ENCODE peak calls at places on chromosomes 2 and 18, in six cellular contexts. One of them, this sample, is unnamed.
A peak's percentile ranks its signal among the peaks of the same experiment; 100 is the strongest.

GRCh38 chr18:40159141-40160017 is 1795.7 kb upstream of the PIK3C3 start:
- DNase-seq in heart left ventricle: no peak
- DNase-seq in GM03348: peak; percentile 8
- DNase-seq in smooth muscle cell of the brain vasculature: peak; percentile 26
- DNase-seq in stimulated activated CD8-positive, alpha-beta memory T cell treated with anti-CD3 and anti-CD28 coated beads, Interleukin-7, amount 100 ng/mL, for 24 hours: no peak
- DNase-seq in stimulated activated naive CD8-positive, alpha-beta T cell treated with anti-CD3 and anti-CD28 coated beads, Interleukin-15, amount 100 ng/mL, for 72 hours: no peak
- DNase-seq in this sample: peak; percentile 1

GRCh38 chr2:193240752-193241151 is 1046.0 kb upstream of the TMEFF2 start:
- DNase-seq in heart left ventricle: no peak
- DNase-seq in GM03348: no peak
- DNase-seq in smooth muscle cell of the brain vasculature: no peak
- DNase-seq in stimulated activated CD8-positive, alpha-beta memory T cell treated with anti-CD3 and anti-CD28 coated beads, Interleukin-7, amount 100 ng/mL, for 24 hours: no peak
- DNase-seq in stimulated activated naive CD8-positive, alpha-beta T cell treated with anti-CD3 and anti-CD28 coated beads, Interleukin-15, amount 100 ng/mL, for 72 hours: no peak
- DNase-seq in this sample: no peak

GRCh38 chr2:67091681-67092080 is 305.5 kb upstream of the ETAA1 start:
- DNase-seq in heart left ventricle: no peak
- DNase-seq in GM03348: no peak
- DNase-seq in smooth muscle cell of the brain vasculature: no peak
- DNase-seq in stimulated activated CD8-positive, alpha-beta memory T cell treated with anti-CD3 and anti-CD28 coated beads, Interleukin-7, amount 100 ng/mL, for 24 hours: no peak
- DNase-seq in stimulated activated naive CD8-positive, alpha-beta T cell treated with anti-CD3 and anti-CD28 coated beads, Interleukin-15, amount 100 ng/mL, for 72 hours: no peak
- DNase-seq in this sample: no peak

GRCh38 chr2:197711576-197711975 is 6.4 kb downstream of the MARS2 start:
- DNase-seq in heart left ventricle: no peak
- DNase-seq in GM03348: no peak
- DNase-seq in smooth muscle cell of the brain vasculature: no peak
- DNase-seq in stimulated activated CD8-positive, alpha-beta memory T cell treated with anti-CD3 and anti-CD28 coated beads, Interleukin-7, amount 100 ng/mL, for 24 hours: no peak
- DNase-seq in stimulated activated naive CD8-positive, alpha-beta T cell treated with anti-CD3 and anti-CD28 coated beads, Interleukin-15, amount 100 ng/mL, for 72 hours: no peak
- DNase-seq in this sample: no peak

GRCh38 chr2:11753452-11753885 is 7.0 kb downstream of the LPIN1 start:
- DNase-seq in heart left ventricle: no peak
- DNase-seq in GM03348: no peak
- DNase-seq in smooth muscle cell of the brain vasculature: no peak
- DNase-seq in stimulated activated CD8-positive, alpha-beta memory T cell treated with anti-CD3 and anti-CD28 coated beads, Interleukin-7, amount 100 ng/mL, for 24 hours: no peak
- DNase-seq in stimulated activated naive CD8-positive, alpha-beta T cell treated with anti-CD3 and anti-CD28 coated beads, Interleukin-15, amount 100 ng/mL, for 72 hours: peak; percentile 42
- DNase-seq in this sample: no peak

GRCh38 chr2:23595601-23596251 is 210.7 kb downstream of the KLHL29 start:
- DNase-seq in heart left ventricle: no peak
- DNase-seq in GM03348: peak; percentile 73
- DNase-seq in smooth muscle cell of the brain vasculature: no peak
- DNase-seq in stimulated activated CD8-positive, alpha-beta memory T cell treated with anti-CD3 and anti-CD28 coated beads, Interleukin-7, amount 100 ng/mL, for 24 hours: no peak
- DNase-seq in stimulated activated naive CD8-positive, alpha-beta T cell treated with anti-CD3 and anti-CD28 coated beads, Interleukin-15, amount 100 ng/mL, for 72 hours: no peak
- DNase-seq in this sample: peak; percentile 38

GRCh38 chr18:80159713-80160636 is 50.9 kb downstream of the ADNP2 start:
- DNase-seq in heart left ventricle: no peak
- DNase-seq in GM03348: no peak
- DNase-seq in smooth muscle cell of the brain vasculature: no peak
- DNase-seq in stimulated activated CD8-positive, alpha-beta memory T cell treated with anti-CD3 and anti-CD28 coated beads, Interleukin-7, amount 100 ng/mL, for 24 hours: no peak
- DNase-seq in stimulated activated naive CD8-positive, alpha-beta T cell treated with anti-CD3 and anti-CD28 coated beads, Interleukin-15, amount 100 ng/mL, for 72 hours: peak; percentile 61
- DNase-seq in this sample: no peak

GRCh38 chr2:104638162-104638561 is 215.8 kb upstream of the POU3F3 start:
- DNase-seq in heart left ventricle: no peak
- DNase-seq in GM03348: no peak
- DNase-seq in smooth muscle cell of the brain vasculature: no peak
- DNase-seq in stimulated activated CD8-positive, alpha-beta memory T cell treated with anti-CD3 and anti-CD28 coated beads, Interleukin-7, amount 100 ng/mL, for 24 hours: no peak
- DNase-seq in stimulated activated naive CD8-positive, alpha-beta T cell treated with anti-CD3 and anti-CD28 coated beads, Interleukin-15, amount 100 ng/mL, for 72 hours: no peak
- DNase-seq in this sample: no peak

GRCh38 chr2:231016576-231017249 is 20.6 kb upstream of the C2orf72 start:
- DNase-seq in heart left ventricle: no peak
- DNase-seq in GM03348: no peak
- DNase-seq in smooth muscle cell of the brain vasculature: no peak
- DNase-seq in stimulated activated CD8-positive, alpha-beta memory T cell treated with anti-CD3 and anti-CD28 coated beads, Interleukin-7, amount 100 ng/mL, for 24 hours: no peak
- DNase-seq in stimulated activated naive CD8-positive, alpha-beta T cell treated with anti-CD3 and anti-CD28 coated beads, Interleukin-15, amount 100 ng/mL, for 72 hours: no peak
- DNase-seq in this sample: no peak

GRCh38 chr2:27989149-27989548 is 98.6 kb downstream of the BABAM2 start:
- DNase-seq in heart left ventricle: no peak
- DNase-seq in GM03348: no peak
- DNase-seq in smooth muscle cell of the brain vasculature: no peak
- DNase-seq in stimulated activated CD8-positive, alpha-beta memory T cell treated with anti-CD3 and anti-CD28 coated beads, Interleukin-7, amount 100 ng/mL, for 24 hours: no peak
- DNase-seq in stimulated activated naive CD8-positive, alpha-beta T cell treated with anti-CD3 and anti-CD28 coated beads, Interleukin-15, amount 100 ng/mL, for 72 hours: no peak
- DNase-seq in this sample: no peak

GRCh38 chr2:203678971-203679370 is 27.5 kb upstream of the CD28 start:
- DNase-seq in heart left ventricle: no peak
- DNase-seq in GM03348: no peak
- DNase-seq in smooth muscle cell of the brain vasculature: no peak
- DNase-seq in stimulated activated CD8-positive, alpha-beta memory T cell treated with anti-CD3 and anti-CD28 coated beads, Interleukin-7, amount 100 ng/mL, for 24 hours: no peak
- DNase-seq in stimulated activated naive CD8-positive, alpha-beta T cell treated with anti-CD3 and anti-CD28 coated beads, Interleukin-15, amount 100 ng/mL, for 72 hours: no peak
- DNase-seq in this sample: no peak

This sample was measured in stromal cell of bone marrow.